ENCODE peak calls at places on chromosomes 7 and 10, in six cellular contexts. B, S, O, L, V and A are unnamed samples.

GRCh38 chr10:114779803-114780609 is 41.6 kb upstream of the FHIP2A start:
- DNase-seq in B (no peak), S (peak), O (no peak), L (no peak), V (peak), A (no peak)

GRCh38 chr10:75672842-75673241 is 241.4 kb downstream of the LRMDA start:
- DNase-seq in B (no peak), S (no peak), O (no peak), L (no peak), V (no peak), A (no peak)

GRCh38 chr7:135147341-135147898 is 452 bp upstream of the TMEM140 start:
- DNase-seq in B (peak), S (no peak), O (no peak), L (no peak), V (peak), A (no peak)

GRCh38 chr10:113302062-113302461 is 250.8 kb upstream of the HABP2 start:
- DNase-seq in B (no peak), S (no peak), O (no peak), L (no peak), V (no peak), A (no peak)

GRCh38 chr7:630111-630511 is 96.4 kb upstream of the DNAAF5 start:
- DNase-seq in B (no peak), S (no peak), O (no peak), L (no peak), V (no peak), A (peak)

GRCh38 chr10:70674560-70675495 is 2.5 kb downstream of the ADAMTS14 start:
- DNase-seq in B (no peak), S (no peak), O (no peak), L (no peak), V (no peak), A (no peak)

GRCh38 chr7:70313251-70313650 is 715.0 kb downstream of the AUTS2 start:
- DNase-seq in B (no peak), S (no peak), O (no peak), L (no peak), V (no peak), A (no peak)

GRCh38 chr7:82623812-82624211 is 180.2 kb upstream of the CACNA2D1 start:
- DNase-seq in B (no peak), S (no peak), O (no peak), L (no peak), V (no peak), A (no peak)

GRCh38 chr10:121076760-121077159 is 225.6 kb downstream of the WDR11 start:
- DNase-seq in B (no peak), S (no peak), O (no peak), L (no peak), V (no peak), A (peak)

GRCh38 chr10:28408237-28408777 is 105.4 kb upstream of the MPP7 start:
- DNase-seq in B (no peak), S (no peak), O (no peak), L (no peak), V (no peak), A (no peak)